ENCODE peak calls at places on chromosomes 2 and 18, in four cellular contexts. G is cerebellum; U is Daoy; B is stimulated activated CD8-positive, alpha-beta memory T cell treated with anti-CD3 and anti-CD28 coated beads, Interleukin-12 subunit alpha, Interleukin-12 subunit beta, amount 100 ng/mL, for 1 hour. E is an unnamed sample.
A peak's percentile ranks its signal among the peaks of the same experiment; 100 is the strongest.

GRCh38 chr2:151178187-151178586 is 83.5 kb downstream of the RBM43 start:
- DNase-seq in G (no peak), U (no peak), B (no peak), E (no peak)

GRCh38 chr2:240401308-240401707 is 34.2 kb upstream of the GPC1 start:
- DNase-seq in U (no peak), G (no peak), B (no peak), E (no peak)

GRCh38 chr2:64675860-64676259 is 22.1 kb upstream of the SERTAD2 start:
- DNase-seq in B (no peak), G (no peak), U (peak; percentile 49), E (no peak)

GRCh38 chr2:189635353-189635752 is 25.9 kb upstream of the ASNSD1 start:
- DNase-seq in U (no peak), G (no peak), B (no peak), E (no peak)

GRCh38 chr2:64440831-64441230 is 13.1 kb upstream of the LGALSL start:
- DNase-seq in B (no peak), U (no peak), G (no peak), E (no peak)

GRCh38 chr2:54591551-54591950 is 131.9 kb upstream of the EML6 start:
- DNase-seq in G (peak; percentile 62), B (no peak), U (no peak), E (no peak)

GRCh38 chr18:10259934-10260333 is 194.5 kb upstream of the APCDD1 start:
- DNase-seq in B (no peak), U (no peak), G (no peak), E (no peak)

GRCh38 chr2:172435608-172435911 is 8.2 kb downstream of the ITGA6 start:
- DNase-seq in B (no peak), U (no peak), G (no peak), E (no peak)

GRCh38 chr2:171411791-171412483 is 21.9 kb downstream of the METTL8 start:
- DNase-seq in B (no peak), G (no peak), U (no peak), E (no peak)

GRCh38 chr2:95310651-95311050 is 13.5 kb downstream of the KCNIP3 start:
- DNase-seq in G (no peak), B (no peak), U (no peak), E (no peak)

GRCh38 chr2:100988630-100989417 is 13.3 kb upstream of the RPL31 start:
- DNase-seq in U (no peak), B (no peak), G (no peak), E (no peak)

E was measured in effector CD8-positive, alpha-beta T cell.